ENCODE peak calls at places on chromosomes 5 and 9, in four cellular contexts. One of them, this sample, is unnamed.

GRCh38 chr9:100505564-100506159 is 32.7 kb downstream of the TMEFF1 start:
- DNase-seq in K562: peak; percentile 49
- DNase-seq in GM12878: peak; percentile 16
- DNase-seq in H1: peak; percentile 93
- DNase-seq in this sample: peak; percentile 61

GRCh38 chr9:82570226-82570625 is 492.7 kb downstream of the RASEF start:
- DNase-seq in H1: no peak
- DNase-seq in K562: no peak
- DNase-seq in GM12878: no peak
- DNase-seq in this sample: no peak

GRCh38 chr9:136483589-136484152 is 831 bp upstream of the SEC16A start:
- DNase-seq in GM12878: peak; percentile 62
- DNase-seq in K562: peak; percentile 96
- DNase-seq in H1: peak; percentile 98
- DNase-seq in this sample: peak; percentile 67

GRCh38 chr5:59609501-59610265 is 283.8 kb downstream of the PDE4D start:
- DNase-seq in K562: no peak
- DNase-seq in H1: no peak
- DNase-seq in GM12878: no peak
- DNase-seq in this sample: no peak

GRCh38 chr5:39775058-39775457 is 350.3 kb upstream of the DAB2 start:
- DNase-seq in H1: no peak
- DNase-seq in K562: no peak
- DNase-seq in GM12878: no peak
- DNase-seq in this sample: no peak

GRCh38 chr5:16754621-16755020 is 137.8 kb upstream of the RETREG1 start:
- DNase-seq in GM12878: no peak
- DNase-seq in K562: no peak
- DNase-seq in H1: no peak
- DNase-seq in this sample: no peak

GRCh38 chr5:42120071-42120470 is 195.0 kb downstream of the FBXO4 start:
- DNase-seq in H1: no peak
- DNase-seq in K562: no peak
- DNase-seq in GM12878: no peak
- DNase-seq in this sample: no peak

GRCh38 chr9:128702445-128702948 is at the start of gene PKN3:
- DNase-seq in GM12878: no peak
- DNase-seq in H1: peak; percentile 99
- DNase-seq in K562: peak; percentile 91
- DNase-seq in this sample: peak; percentile 69

GRCh38 chr9:123326662-123327093 is 29.3 kb upstream of the CRB2 start:
- DNase-seq in GM12878: no peak
- DNase-seq in K562: peak; percentile 41
- DNase-seq in H1: no peak
- DNase-seq in this sample: no peak

GRCh38 chr9:23933348-23933747 is 107.3 kb upstream of the ELAVL2 start:
- DNase-seq in GM12878: no peak
- DNase-seq in H1: no peak
- DNase-seq in K562: no peak
- DNase-seq in this sample: no peak

GRCh38 chr9:110638381-110638954 is 30.1 kb upstream of the MUSK start:
- DNase-seq in H1: no peak
- DNase-seq in GM12878: no peak
- DNase-seq in K562: no peak
- DNase-seq in this sample: no peak

GRCh38 chr5:180832638-180833068 is 28.4 kb downstream of the ZFP62 start:
- DNase-seq in GM12878: no peak
- DNase-seq in H1: no peak
- DNase-seq in K562: no peak
- DNase-seq in this sample: no peak

GRCh38 chr9:123637940-123638634 is 282.1 kb downstream of the CRB2 start:
- DNase-seq in H1: no peak
- DNase-seq in GM12878: peak; percentile 75
- DNase-seq in K562: no peak
- DNase-seq in this sample: no peak

GRCh38 chr5:178790371-178790770 is 59.9 kb upstream of the ZNF354A start:
- DNase-seq in GM12878: no peak
- DNase-seq in H1: no peak
- DNase-seq in K562: no peak
- DNase-seq in this sample: no peak

GRCh38 chr5:170148430-170149205 is 42.9 kb downstream of the FOXI1 start:
- DNase-seq in H1: peak; percentile 17
- DNase-seq in K562: no peak
- DNase-seq in GM12878: no peak
- DNase-seq in this sample: no peak

DNA sequence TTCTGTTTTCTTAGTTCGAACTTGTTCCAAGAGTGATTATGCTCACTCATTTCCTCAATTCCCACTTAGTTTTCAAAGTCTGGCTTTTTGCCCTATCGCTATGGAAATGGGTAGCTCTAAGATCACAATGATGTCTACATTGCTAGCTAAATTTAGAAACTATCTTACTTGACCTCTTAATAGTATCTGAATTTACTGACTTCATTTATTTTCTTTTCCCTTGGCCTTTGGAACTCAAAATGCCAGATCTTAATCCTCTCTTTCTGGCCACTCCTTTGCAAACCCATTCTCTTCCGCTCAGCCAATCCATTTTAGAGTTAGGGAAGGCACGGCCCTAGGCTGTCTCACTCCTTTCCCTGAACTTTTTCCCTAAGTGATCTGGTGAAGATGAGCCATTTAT is 137.0 kb downstream of the FER start:
- DNase-seq in GM12878: no peak
- DNase-seq in K562: no peak
- DNase-seq in H1: no peak
- DNase-seq in this sample: no peak
- TF ChIP-seq EGR1 in GM12878: no peak
- TF ChIP-seq EGR1 in K562: no peak
- TF ChIP-seq EGR1 in H1: no peak
- TF ChIP-seq EGR1 in this sample: no peak

DNA sequence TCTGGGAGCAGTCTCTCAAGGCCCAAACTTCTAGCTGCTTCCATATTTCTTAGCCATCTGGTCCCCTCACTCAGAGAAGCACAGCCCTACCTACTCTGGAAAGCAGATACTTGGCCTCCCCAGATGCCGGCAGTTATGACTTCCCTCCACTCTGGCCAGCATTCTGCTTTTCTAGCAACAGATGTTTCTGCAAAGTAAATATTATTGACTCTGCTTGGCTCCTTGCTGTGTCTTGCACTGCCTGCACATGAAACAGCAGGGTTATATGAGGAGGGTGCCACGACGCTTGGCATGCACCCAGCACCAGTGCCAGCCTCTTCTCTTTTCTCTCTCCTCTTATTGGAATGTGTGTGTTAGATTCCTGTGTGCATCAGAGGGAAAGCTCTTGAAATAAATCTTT is 99.7 kb downstream of the ARHGAP26 start:
- DNase-seq in K562: no peak
- DNase-seq in H1: no peak
- DNase-seq in GM12878: no peak
- DNase-seq in this sample: no peak
- TF ChIP-seq EGR1 in K562: no peak
- TF ChIP-seq EGR1 in H1: no peak
- TF ChIP-seq EGR1 in GM12878: no peak
- TF ChIP-seq EGR1 in this sample: no peak

DNA sequence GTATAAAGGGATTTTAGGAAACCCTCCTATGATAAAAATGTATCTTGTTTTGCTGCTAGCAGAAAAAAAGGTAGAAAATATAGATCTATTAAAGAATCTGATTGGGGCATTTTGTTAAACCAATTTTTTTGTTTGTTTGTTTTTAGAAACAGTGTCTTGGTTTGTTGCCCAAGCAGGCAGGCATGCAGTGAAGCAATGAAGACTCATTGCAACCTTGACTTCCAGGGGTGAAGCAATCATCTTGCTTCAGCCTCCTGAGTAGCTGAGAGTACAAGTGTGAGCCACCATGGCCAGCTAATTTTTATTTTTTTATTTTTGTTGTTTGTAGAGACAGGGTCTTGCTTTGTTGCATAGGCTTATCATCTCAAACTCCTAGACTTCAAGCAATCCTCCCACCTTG is 755.8 kb upstream of the EDIL3 start:
- DNase-seq in GM12878: no peak
- DNase-seq in K562: no peak
- DNase-seq in H1: no peak
- DNase-seq in this sample: no peak
- TF ChIP-seq EGR1 in GM12878: no peak
- TF ChIP-seq EGR1 in K562: no peak
- TF ChIP-seq EGR1 in H1: no peak
- TF ChIP-seq EGR1 in this sample: no peak

GRCh38 chr5:57692582-57693487 is 210.2 kb upstream of the ACTBL2 start:
- DNase-seq in H1: no peak
- DNase-seq in GM12878: no peak
- DNase-seq in K562: peak; percentile 61
- DNase-seq in this sample: peak; percentile 94
- TF ChIP-seq EGR1 in H1: no peak
- TF ChIP-seq EGR1 in GM12878: no peak
- TF ChIP-seq EGR1 in K562: no peak
- TF ChIP-seq EGR1 in this sample: no peak

DNA sequence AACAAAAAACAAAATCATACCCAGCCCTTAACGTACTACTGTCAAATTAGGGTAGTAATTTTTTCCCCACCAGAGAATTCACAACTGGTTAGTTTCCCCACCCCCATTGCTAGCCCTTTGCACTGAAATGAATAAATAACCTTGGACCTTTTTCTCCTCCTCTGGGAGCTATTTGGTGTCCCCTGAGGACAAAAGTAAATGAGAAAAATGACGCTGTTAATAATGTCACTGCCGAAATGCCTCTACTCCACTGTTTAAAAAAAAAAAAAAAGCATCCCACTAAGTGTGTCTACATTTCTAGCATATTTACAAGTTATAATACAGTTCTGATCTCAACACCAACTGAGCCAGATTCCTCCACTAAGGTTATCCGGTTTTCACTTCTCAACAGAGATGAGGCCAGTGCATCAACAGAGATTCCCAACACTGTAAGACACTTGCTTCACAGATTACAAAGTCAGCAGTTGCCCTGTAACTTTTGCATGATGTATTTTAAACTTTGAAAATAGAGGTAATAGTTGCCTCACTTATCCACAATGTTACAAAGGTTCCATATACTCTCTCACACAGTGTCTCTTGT is 5.1 kb upstream of the NFIB start:
- DNase-seq in H1: no peak
- DNase-seq in K562: no peak
- DNase-seq in GM12878: no peak
- DNase-seq in this sample: no peak
- TF ChIP-seq EGR1 in H1: no peak
- TF ChIP-seq EGR1 in K562: no peak
- TF ChIP-seq EGR1 in GM12878: no peak
- TF ChIP-seq EGR1 in this sample: no peak

DNA sequence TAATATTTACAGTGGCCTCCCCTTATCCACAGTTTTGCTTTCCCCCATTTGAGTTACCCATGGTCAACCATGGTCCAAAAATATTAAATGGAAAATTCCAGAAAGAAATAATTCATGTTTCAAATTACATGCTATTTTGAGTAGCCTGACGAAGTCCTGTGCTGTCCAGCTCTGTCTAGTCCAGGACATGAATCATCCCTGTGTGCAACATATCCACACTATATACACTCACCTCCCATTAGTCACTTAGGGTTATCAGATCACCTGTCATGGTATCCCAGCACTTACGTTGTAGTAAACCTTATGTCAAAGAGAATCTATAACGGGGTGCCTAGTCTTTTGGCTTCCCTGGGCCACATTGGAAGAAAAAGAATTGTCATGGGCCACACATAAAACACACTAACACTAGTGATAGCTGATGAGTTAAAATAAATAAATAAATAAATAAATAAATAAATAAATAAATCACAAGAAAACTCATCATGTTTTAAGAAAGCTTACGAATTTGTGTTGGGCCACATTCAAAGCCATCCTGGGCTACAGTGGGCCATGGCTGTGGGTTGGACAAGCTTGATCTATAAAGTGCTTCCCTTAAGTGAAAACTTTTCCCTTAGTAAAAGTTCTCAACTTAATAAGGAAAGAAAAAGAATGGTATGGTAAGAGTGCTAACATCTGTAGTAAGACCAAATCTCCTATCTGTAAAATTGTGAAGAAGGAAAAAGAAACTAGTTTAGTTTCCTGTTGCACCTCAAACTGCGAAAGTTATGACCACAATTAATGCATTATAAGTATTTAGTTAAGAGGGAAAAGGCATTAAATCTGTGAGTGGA is 15.9 kb upstream of the OMD start:
- DNase-seq in GM12878: no peak
- DNase-seq in H1: no peak
- DNase-seq in K562: no peak
- DNase-seq in this sample: no peak
- TF ChIP-seq EGR1 in GM12878: no peak
- TF ChIP-seq EGR1 in H1: no peak
- TF ChIP-seq EGR1 in K562: no peak
- TF ChIP-seq EGR1 in this sample: no peak

DNA sequence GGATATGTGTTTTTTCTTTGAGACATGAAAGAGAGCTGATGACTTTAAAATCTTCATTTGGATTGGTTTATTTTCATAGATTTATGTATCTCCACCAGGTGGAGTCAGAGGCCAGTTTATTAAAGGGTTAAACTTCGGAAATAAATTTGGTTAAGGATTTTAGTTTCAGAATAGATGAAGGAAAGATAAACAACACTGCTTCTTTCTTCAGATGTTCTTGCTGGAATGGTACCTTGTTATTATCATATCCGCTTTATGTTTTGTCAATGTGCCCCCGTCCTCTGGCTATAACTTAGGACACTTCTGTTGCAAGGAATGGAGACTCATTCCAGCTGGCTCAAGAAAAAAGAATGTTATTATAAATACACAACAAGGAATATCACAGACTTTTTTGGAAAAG is 81.2 kb downstream of the ALDH1A1 start:
- DNase-seq in GM12878: no peak
- DNase-seq in K562: no peak
- DNase-seq in H1: no peak
- DNase-seq in this sample: peak; percentile 26
- TF ChIP-seq EGR1 in GM12878: no peak
- TF ChIP-seq EGR1 in K562: no peak
- TF ChIP-seq EGR1 in H1: no peak
- TF ChIP-seq EGR1 in this sample: no peak

DNA sequence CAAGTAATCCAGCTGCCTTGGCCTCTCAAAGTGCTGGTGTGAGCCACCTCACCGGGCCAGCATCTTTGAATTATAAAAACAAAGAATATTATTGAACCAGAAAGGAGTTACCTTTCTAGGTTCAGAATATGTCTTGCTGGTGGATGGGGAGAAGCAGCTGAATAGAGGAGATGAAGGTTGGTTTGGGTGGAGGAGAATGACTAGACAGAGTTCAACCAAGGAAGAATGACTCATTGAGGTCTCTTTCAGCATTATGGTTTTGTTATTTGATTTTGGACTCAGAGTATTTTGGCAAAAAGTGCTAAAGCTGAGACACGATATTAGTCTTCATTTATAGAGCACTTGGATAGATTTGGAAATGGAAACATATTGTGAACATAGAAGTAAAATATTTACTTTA is 75.2 kb upstream of the MPDZ start:
- DNase-seq in GM12878: no peak
- DNase-seq in H1: no peak
- DNase-seq in K562: no peak
- DNase-seq in this sample: no peak
- TF ChIP-seq EGR1 in GM12878: no peak
- TF ChIP-seq EGR1 in H1: no peak
- TF ChIP-seq EGR1 in K562: no peak
- TF ChIP-seq EGR1 in this sample: no peak